ENCODE peak calls at places on chromosomes 1 and 21, in six cellular contexts. M is occipital lobe; A is CD8-positive, alpha-beta memory T cell; O is NCI-H510A treated with DMSO at 0.1 percent for 48 hours; B is Caki2; X is astrocyte of the spinal cord. P is an unnamed sample.
A peak's percentile ranks its signal among the peaks of the same experiment; 100 is the strongest.

GRCh38 chr1:91015794-91016550 is 5.9 kb downstream of the ZNF644 start:
- DNase-seq in M (no peak), A (no peak), O (peak; percentile 69), B (no peak), X (peak; percentile 36), P (no peak)

GRCh38 chr21:32056791-32057190 is 184.0 kb downstream of the HUNK start:
- DNase-seq in M (no peak), A (no peak), O (no peak), B (no peak), X (no peak), P (no peak)

GRCh38 chr21:46604975-46605758 is at the start of gene S100B:
- DNase-seq in M (peak; percentile 83), A (no peak), O (no peak), B (no peak), X (no peak), P (no peak)

GRCh38 chr21:31088196-31088751 is 50.0 kb upstream of the KRTAP19-8 start:
- DNase-seq in M (no peak), A (no peak), O (no peak), B (no peak), X (no peak), P (no peak)

GRCh38 chr1:195053478-195053877 is 1554.8 kb downstream of the KCNT2 start:
- DNase-seq in M (no peak), A (no peak), O (no peak), B (no peak), X (peak; percentile 10), P (no peak)

GRCh38 chr1:79322511-79323027 is 316.0 kb upstream of the ADGRL4 start:
- DNase-seq in M (no peak), A (no peak), O (no peak), B (no peak), X (no peak), P (no peak)

GRCh38 chr1:63537940-63538339 is 14.6 kb downstream of the EFCAB7 start:
- DNase-seq in M (no peak), A (no peak), O (peak; percentile 4), B (no peak), X (peak; percentile 21), P (no peak)

GRCh38 chr1:235511470-235512240 is 7.4 kb upstream of the B3GALNT2 start:
- DNase-seq in M (no peak), A (no peak), O (no peak), B (no peak), X (no peak), P (no peak)

GRCh38 chr1:228274452-228275153 is 66.8 kb downstream of the OBSCN start:
- DNase-seq in M (no peak), A (no peak), O (no peak), B (no peak), X (no peak), P (no peak)

P was measured in amniotic stem cell.